ENCODE peak calls at places on chromosome 20, in nine cellular contexts. Z is uterus, H is thyroid gland, Y is OCI-LY7, P is A549, T is A673, F is epithelial cell of proximal tubule, G is astrocyte, W is CD14-positive monocyte. L is an unnamed sample.

GRCh38 chr20:54102543-54102942 is 32.1 kb upstream of the BCAS1 start:
- DNase-seq in T (no peak), G (no peak), F (no peak), H (no peak), W (no peak), Y (no peak), Z (no peak), P (no peak), L (no peak)

GRCh38 chr20:56244259-56244658 is 4.3 kb upstream of the MC3R start:
- DNase-seq in H (no peak), G (no peak), W (no peak), T (no peak), F (no peak), Y (no peak), Z (no peak), P (no peak), L (no peak)

GRCh38 chr20:45968801-45969711 is 2.9 kb downstream of the ZNF335 start:
- DNase-seq in H (no peak), T (no peak), Z (no peak), W (peak), P (no peak), F (no peak), Y (no peak), G (peak), L (no peak)

GRCh38 chr20:45817652-45818194 is 5.3 kb downstream of the UBE2C start:
- DNase-seq in W (no peak), Y (no peak), F (peak), T (no peak), G (peak), P (no peak), Z (no peak), H (no peak), L (no peak)

GRCh38 chr20:9025643-9026042 is 43.2 kb upstream of the PLCB4 start:
- DNase-seq in T (no peak), F (no peak), W (no peak), Y (no peak), G (peak), Z (no peak), P (peak), H (no peak), L (no peak)

GRCh38 chr20:31568041-31568731 is 36.9 kb upstream of the ID1 start:
- DNase-seq in H (no peak), Y (no peak), T (no peak), G (peak), P (no peak), Z (no peak), F (no peak), W (no peak), L (no peak)

GRCh38 chr20:45432294-45432693 is 16.4 kb downstream of the PIGT start:
- DNase-seq in H (no peak), W (no peak), Z (no peak), G (no peak), Y (peak), T (no peak), P (no peak), F (no peak), L (peak)

GRCh38 chr20:22821826-22822225 is 213.3 kb upstream of the SSTR4 start:
- DNase-seq in Z (no peak), P (no peak), G (no peak), H (no peak), T (no peak), Y (no peak), F (no peak), W (no peak), L (no peak)

GRCh38 chr20:41143354-41143753 is 6.0 kb downstream of the PLCG1 start:
- DNase-seq in Y (no peak), H (peak), W (no peak), Z (no peak), T (no peak), P (no peak), G (no peak), F (no peak), L (no peak)

GRCh38 chr20:6265204-6265904 is 142.5 kb upstream of the FERMT1 start:
- DNase-seq in W (no peak), P (peak), F (peak), T (peak), G (peak), Z (no peak), H (peak), Y (peak), L (peak)

GRCh38 chr20:62496525-62497218 is 20.9 kb upstream of the GATA5 start:
- DNase-seq in H (peak), G (no peak), Y (peak), W (no peak), T (peak), Z (no peak), F (no peak), P (no peak), L (peak)

GRCh38 chr20:23302386-23302785 is 48.2 kb upstream of the NXT1 start:
- DNase-seq in H (no peak), F (no peak), G (no peak), P (no peak), Y (no peak), W (no peak), Z (no peak), T (no peak), L (no peak)

GRCh38 chr20:2292711-2293110 is 3.1 kb upstream of the TGM3 start:
- DNase-seq in W (peak), P (no peak), Z (no peak), Y (no peak), G (no peak), F (no peak), H (no peak), T (no peak), L (no peak)

GRCh38 chr20:39112196-39112743 is 150.1 kb downstream of the DHX35 start:
- DNase-seq in T (peak), G (peak), H (peak), P (peak), Z (peak), F (no peak), Y (peak), W (no peak), L (peak)

GRCh38 chr20:40633123-40633850 is 55.7 kb downstream of the MAFB start:
- DNase-seq in P (no peak), Z (no peak), G (no peak), W (no peak), F (no peak), H (no peak), Y (no peak), T (no peak), L (no peak)

GRCh38 chr20:32080783-32081182 is 28.7 kb upstream of the TM9SF4 start:
- DNase-seq in Y (no peak), F (no peak), G (no peak), P (no peak), Z (no peak), T (no peak), W (no peak), H (no peak), L (no peak)

GRCh38 chr20:38143646-38144554 is 21.2 kb downstream of the TGM2 start:
- DNase-seq in Y (no peak), Z (peak), G (peak), F (peak), P (peak), W (peak), T (no peak), H (no peak), L (no peak)

GRCh38 chr20:2361035-2361593 is 19.6 kb upstream of the TGM6 start:
- DNase-seq in W (no peak), G (no peak), T (no peak), F (no peak), H (no peak), Y (no peak), Z (no peak), P (no peak), L (no peak)

GRCh38 chr20:62517168-62517567 is 41.4 kb upstream of the GATA5 start:
- DNase-seq in P (no peak), Z (no peak), H (no peak), W (no peak), T (no peak), G (no peak), Y (no peak), F (no peak), L (no peak)

GRCh38 chr20:33971147-33971775 is 22.4 kb upstream of the RALY start:
- DNase-seq in Z (no peak), W (no peak), P (no peak), Y (no peak), H (no peak), T (no peak), G (no peak), F (no peak), L (no peak)

GRCh38 chr20:2151805-2152727 is 50.4 kb downstream of the STK35 start:
- DNase-seq in Y (no peak), W (no peak), H (peak), T (no peak), G (peak), P (no peak), F (no peak), Z (no peak), L (no peak)

GRCh38 chr20:36093025-36093803 is 61.3 kb upstream of the EPB41L1 start:
- DNase-seq in H (peak), W (no peak), Z (peak), F (no peak), Y (no peak), P (no peak), T (peak), G (no peak), L (no peak)

GRCh38 chr20:59748555-59749292 is 144.4 kb downstream of the PHACTR3 start:
- DNase-seq in W (no peak), H (peak), Y (no peak), Z (peak), F (no peak), P (no peak), T (no peak), G (peak), L (no peak)

GRCh38 chr20:57425150-57426013 is 34.2 kb downstream of the RBM38 start:
- DNase-seq in T (no peak), Y (peak), Z (no peak), F (no peak), P (no peak), G (peak), W (no peak), H (no peak), L (no peak)

GRCh38 chr20:638579-638978 is 14.4 kb downstream of the SRXN1 start:
- DNase-seq in Z (no peak), G (no peak), P (no peak), H (no peak), T (no peak), F (no peak), W (no peak), Y (no peak), L (no peak)

GRCh38 chr20:57883761-57884160 is 173.9 kb upstream of the PMEPA1 start:
- DNase-seq in G (no peak), P (no peak), T (no peak), W (no peak), Z (no peak), F (no peak), H (no peak), Y (no peak), L (no peak)

GRCh38 chr20:59158673-59159072 is 4.9 kb upstream of the ZNF831 start:
- DNase-seq in H (no peak), P (no peak), Z (no peak), F (no peak), Y (no peak), G (no peak), W (no peak), T (no peak), L (no peak)

GRCh38 chr20:34062651-34063482 is 49.2 kb downstream of the EIF2S2 start:
- DNase-seq in T (no peak), Z (no peak), F (no peak), P (no peak), G (peak), H (no peak), W (no peak), Y (no peak), L (no peak)

GRCh38 chr20:48180637-48181036 is 395.4 kb upstream of the SULF2 start:
- DNase-seq in T (no peak), F (no peak), W (no peak), Y (no peak), P (no peak), H (no peak), Z (no peak), G (peak), L (no peak)

GRCh38 chr20:22387452-22387851 is 196.9 kb downstream of the FOXA2 start:
- DNase-seq in H (no peak), G (no peak), Z (no peak), W (no peak), Y (no peak), P (no peak), T (no peak), F (no peak), L (no peak)

GRCh38 chr20:20520776-20521175 is 152.9 kb downstream of the INSM1 start:
- DNase-seq in T (no peak), W (no peak), G (peak), P (no peak), Y (no peak), F (peak), H (no peak), Z (no peak), L (no peak)

GRCh38 chr20:434221-434620 is 26.1 kb downstream of the RBCK1 start:
- DNase-seq in Y (no peak), P (no peak), G (no peak), Z (no peak), F (no peak), W (no peak), H (no peak), T (no peak), L (peak)

DNA sequence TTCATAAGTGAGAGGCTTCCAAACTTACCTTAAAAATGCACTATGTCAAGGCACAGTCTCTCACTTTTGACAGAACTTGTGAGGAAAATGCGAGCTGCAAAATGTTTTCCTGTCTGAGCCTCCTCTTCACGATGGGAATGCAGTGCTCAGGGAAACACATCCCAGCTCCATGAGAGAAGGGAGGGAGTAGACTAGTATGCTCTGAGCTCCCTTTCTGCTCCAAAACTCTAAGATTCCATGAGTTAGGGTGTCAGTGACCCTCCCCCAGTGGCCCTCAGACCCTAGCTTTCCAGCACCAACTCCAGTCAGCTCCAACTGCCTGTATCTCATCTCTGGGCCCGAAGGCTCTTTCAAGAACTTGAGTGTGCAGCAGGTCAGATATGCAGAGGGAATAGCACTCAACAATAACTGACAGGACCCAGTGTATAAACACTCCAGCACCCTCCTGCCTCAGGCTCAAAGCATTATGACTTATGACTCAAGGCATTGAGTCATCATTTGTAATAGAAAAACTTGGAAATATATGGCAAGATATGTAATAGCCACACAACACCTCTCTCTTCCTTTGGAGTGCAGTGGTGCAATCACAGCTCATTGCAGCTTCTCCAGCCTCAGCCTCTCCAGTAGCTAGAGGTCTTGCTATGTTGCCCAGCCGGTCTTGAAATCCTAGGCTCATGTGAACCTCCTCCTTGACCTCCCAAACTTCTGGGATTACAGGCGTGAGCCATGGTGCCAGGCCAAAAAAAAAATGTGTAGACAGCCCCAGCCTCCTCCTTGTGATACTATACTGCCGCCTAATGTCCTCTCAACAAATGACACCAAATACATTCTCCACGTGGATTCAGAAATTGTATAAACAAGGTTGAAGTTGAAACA is 16.7 kb upstream of the ENTPD6 start:
- DNase-seq in F (no peak), H (peak), Y (peak), W (no peak), T (peak), G (peak), P (peak), Z (peak), L (peak)
- TF ChIP-seq CTCF in F (peak), H (peak), Y (peak), W (peak), T (peak), G (peak), P (peak), Z (peak), L (peak)

GRCh38 chr20:43681468-43681942 is 14.6 kb downstream of the MYBL2 start:
- DNase-seq in H (peak), F (no peak), Z (no peak), P (no peak), G (no peak), Y (peak), W (no peak), T (peak), L (peak)
- TF ChIP-seq CTCF in H (no peak), F (peak), Z (no peak), P (no peak), G (no peak), Y (peak), W (no peak), T (no peak), L (peak)

DNA sequence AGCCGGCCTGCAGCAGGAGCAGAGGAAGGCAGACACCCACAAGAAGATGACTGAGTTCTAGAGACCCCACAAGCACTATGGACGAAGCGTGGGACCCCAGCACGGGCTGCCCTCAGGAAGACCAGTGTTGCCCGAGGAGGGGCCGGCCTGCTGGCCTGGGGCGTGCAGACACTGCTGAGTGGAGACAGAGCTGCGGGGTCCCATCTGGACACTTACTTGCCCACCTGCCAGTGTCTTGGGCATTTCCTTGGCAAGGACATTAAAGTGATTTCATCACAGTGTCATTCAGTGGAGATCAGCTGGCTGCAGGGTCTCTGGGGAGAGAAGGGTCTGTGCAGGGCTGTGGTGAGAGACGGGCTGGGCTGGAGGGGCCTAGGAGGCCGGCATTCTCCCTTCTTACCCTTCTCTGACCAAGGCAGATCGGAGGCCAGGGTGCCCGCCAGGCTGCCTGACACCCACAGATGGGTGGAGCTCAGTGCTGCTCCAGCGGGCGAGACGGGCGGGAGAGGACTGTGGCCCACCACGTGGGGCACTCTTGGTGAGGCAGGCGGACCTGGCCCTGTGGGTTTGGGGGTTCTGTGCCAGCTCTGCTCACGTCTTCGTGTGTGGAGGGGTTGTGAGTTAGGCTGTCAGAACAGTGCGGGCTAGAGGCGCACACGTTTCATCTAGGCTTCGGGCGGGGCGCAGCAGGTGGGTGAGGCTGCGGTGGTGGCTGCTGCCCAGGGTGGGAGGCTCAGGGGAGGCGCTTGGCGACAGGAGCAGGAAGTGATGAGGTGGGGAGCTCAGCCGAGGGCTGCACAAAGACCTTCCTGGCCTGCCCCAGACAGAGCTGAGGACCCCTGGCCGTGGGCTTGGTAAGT is at the start of gene LIME1:
- DNase-seq in F (no peak), P (no peak), G (no peak), Y (peak), W (no peak), Z (peak), H (no peak), T (no peak), L (peak)
- TF ChIP-seq CTCF in F (no peak), P (no peak), G (no peak), Y (peak), W (no peak), Z (no peak), H (no peak), T (no peak), L (no peak)

DNA sequence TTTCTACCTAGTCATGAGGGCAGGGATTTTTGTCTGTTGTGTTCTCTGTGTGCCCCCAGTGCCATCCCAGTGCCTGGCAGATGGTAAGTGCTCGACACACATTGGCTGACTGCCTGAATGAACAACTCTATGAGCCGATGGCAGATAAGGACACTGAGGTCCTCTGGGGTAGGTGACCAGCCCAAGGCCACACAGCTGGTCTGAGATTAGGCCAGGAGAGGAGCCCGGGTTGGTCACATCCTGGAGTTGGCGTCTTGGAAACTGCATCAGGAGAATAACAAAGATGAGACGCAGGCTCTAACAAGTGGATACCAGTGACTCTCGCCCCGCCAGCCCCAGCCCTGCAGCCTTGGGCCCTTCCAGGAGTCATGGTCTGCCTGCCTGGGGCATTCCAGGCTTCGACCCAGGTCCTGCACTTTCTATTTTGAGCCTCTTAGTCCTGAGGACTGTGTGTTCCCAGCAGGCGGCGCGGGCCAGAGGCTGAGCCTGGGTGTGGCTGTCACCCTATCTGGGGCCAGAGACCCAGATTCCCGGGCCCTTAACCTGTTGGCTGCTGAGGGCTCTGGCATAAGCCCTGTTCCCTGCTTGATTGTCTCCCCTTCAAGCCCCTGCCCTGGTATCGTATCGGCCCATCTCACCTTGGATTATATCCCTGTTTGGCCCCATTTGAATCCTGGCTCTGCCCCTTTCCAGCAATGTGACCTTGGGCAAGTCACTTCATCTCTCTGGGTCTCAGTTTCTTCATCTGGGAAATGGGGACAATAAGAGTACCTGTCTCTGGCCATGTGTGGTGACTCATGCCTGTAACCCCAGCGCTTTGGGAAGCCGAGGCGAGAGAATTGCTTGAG is 88.3 kb downstream of the CEBPB start:
- DNase-seq in W (no peak), G (no peak), Z (peak), T (no peak), F (no peak), P (peak), H (peak), Y (no peak), L (no peak)
- TF ChIP-seq CTCF in W (no peak), G (no peak), Z (peak), T (no peak), F (peak), P (no peak), H (peak), Y (no peak), L (no peak)

DNA sequence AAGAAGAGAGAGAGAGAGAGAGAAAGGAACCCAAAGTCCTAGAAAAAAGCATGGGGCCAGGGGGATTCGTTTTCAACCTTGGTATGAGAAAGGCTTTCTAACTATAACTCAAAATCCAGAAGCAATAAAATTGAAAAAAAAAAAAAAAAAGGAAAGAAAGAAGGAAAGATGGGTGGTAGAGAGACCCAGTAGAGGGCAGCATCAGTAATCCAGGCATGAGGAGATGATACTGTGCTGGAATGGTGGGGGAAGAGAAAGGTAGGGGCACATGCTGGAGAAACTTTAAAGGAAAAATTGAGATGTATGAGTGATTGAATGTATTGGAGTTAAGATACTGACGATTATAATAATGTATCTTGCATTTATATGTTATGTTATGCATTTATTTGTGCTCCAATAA is 1040.7 kb upstream of the FLRT3 start:
- DNase-seq in P (no peak), Z (no peak), T (no peak), G (no peak), Y (no peak), F (no peak), W (no peak), H (no peak), L (no peak)
- TF ChIP-seq CTCF in P (peak), Z (no peak), T (no peak), G (no peak), Y (peak), F (peak), W (no peak), H (no peak), L (no peak)

GRCh38 chr20:11401988-11402387 is 515.7 kb upstream of the BTBD3 start:
- DNase-seq in Z (no peak), P (no peak), F (no peak), G (no peak), T (no peak), Y (no peak), H (no peak), W (no peak), L (peak)
- TF ChIP-seq CTCF in Z (no peak), P (no peak), F (no peak), G (no peak), T (no peak), Y (no peak), H (no peak), W (no peak), L (no peak)

L was measured in GM10248.